ENCODE peak calls at places on chromosomes 12 and 14, in nine cellular contexts. D is fibroblast of pulmonary artery; E is CD8-positive, alpha-beta T cell; G is left ventricle myocardium inferior; X is cardiac fibroblast; N is brain microvascular endothelial cell; H is body of pancreas; J is upper lobe of right lung; U is fibroblast of lung. O is an unnamed sample.

GRCh38 chr14:51395361-51395849 is 155.4 kb downstream of the TMX1 start:
- DNase-seq in D (peak; percentile 82), X (peak; percentile 83), H (peak; percentile 30), J (no peak), U (peak; percentile 85), G (peak; percentile 65), E (no peak), N (peak; percentile 79), O (peak; percentile 70)

GRCh38 chr14:95876769-95877490 is at the start of gene TUNAR:
- DNase-seq in H (no peak), J (no peak), U (no peak), D (peak; percentile 14), E (no peak), G (no peak), N (no peak), X (no peak), O (no peak)

GRCh38 chr12:63915105-63915830 is 70.8 kb downstream of the SRGAP1 start:
- DNase-seq in D (peak; percentile 73), J (no peak), G (no peak), N (peak; percentile 84), H (no peak), E (no peak), U (peak; percentile 52), X (peak; percentile 68), O (peak; percentile 50)

GRCh38 chr14:57389646-57390036 is 745 bp upstream of the NAA30 start:
- DNase-seq in G (no peak), J (no peak), E (peak; percentile 2), N (no peak), D (no peak), U (no peak), H (peak; percentile 12), X (no peak), O (no peak)

GRCh38 chr12:52091869-52092268 is 12.4 kb downstream of the SMIM41 start:
- DNase-seq in G (no peak), N (no peak), U (no peak), J (peak; percentile 41), D (no peak), H (no peak), X (no peak), E (no peak), O (no peak)

GRCh38 chr12:107442593-107442992 is 243.0 kb upstream of the PWP1 start:
- DNase-seq in U (no peak), H (no peak), E (no peak), J (no peak), N (no peak), D (no peak), G (no peak), X (no peak), O (no peak)

GRCh38 chr12:1619599-1619998 is 9.4 kb upstream of the WNT5B start:
- DNase-seq in U (no peak), E (no peak), D (no peak), H (peak; percentile 21), J (peak; percentile 72), G (peak; percentile 54), X (no peak), N (no peak), O (no peak)

GRCh38 chr12:128755565-128755964 is 68.2 kb downstream of the SLC15A4 start:
- DNase-seq in G (no peak), N (no peak), X (no peak), H (no peak), E (no peak), D (no peak), J (no peak), U (no peak), O (no peak)

GRCh38 chr12:89936631-89937030 is 228.0 kb upstream of the ATP2B1 start:
- DNase-seq in H (no peak), J (no peak), U (no peak), X (no peak), D (no peak), G (no peak), E (no peak), N (no peak), O (no peak)

GRCh38 chr14:21431126-21431525 is 24.8 kb downstream of the CHD8 start:
- DNase-seq in H (no peak), N (no peak), E (no peak), G (no peak), X (no peak), J (no peak), D (no peak), U (no peak), O (no peak)

DNA sequence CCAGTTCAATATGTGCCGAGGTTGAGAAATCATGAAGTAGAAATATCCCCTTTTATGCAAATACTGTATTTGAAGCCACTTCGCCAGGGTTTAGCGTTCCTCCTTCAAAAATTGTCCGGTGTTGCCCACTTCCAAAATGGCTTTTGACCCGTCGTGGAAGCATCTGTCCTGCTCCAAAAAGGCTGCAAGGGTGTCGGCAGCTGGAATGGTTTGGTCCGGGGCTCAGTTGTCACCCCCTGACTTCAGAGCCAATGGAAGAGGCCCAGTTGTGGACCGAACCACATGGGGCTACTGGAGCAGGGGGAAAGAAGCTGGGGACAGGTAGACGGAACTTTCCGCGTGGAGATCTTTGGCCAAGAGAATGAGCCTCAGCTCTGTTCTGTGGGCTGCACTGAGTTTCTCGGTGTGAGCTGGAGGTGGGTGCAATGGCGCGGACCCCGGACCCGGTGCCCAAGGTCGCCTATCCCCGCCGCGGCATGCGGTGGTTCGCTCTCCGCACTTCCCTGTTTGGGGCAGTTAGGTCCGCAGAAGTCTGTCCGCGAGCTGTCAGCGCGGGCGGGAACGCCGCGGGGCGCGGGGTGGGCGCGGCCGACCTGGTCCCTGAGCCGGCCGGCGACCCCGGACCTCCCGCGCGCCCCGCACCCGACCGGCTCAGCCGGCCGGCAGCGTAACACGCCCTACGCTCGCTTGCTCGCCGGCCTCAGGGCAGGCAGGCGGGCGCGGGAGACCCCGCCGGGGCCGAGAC is at the start of gene ANKRD13A:
- DNase-seq in G (peak; percentile 89), H (peak; percentile 93), N (peak; percentile 88), J (peak; percentile 93), D (peak; percentile 97), U (peak; percentile 98), X (peak; percentile 98), E (peak; percentile 77), O (peak; percentile 89)
- H3K4me3 ChIP-seq in G (peak within 1 kb of the TSS; percentile 98), H (peak within 1 kb of the TSS; percentile 81), N (peak within 1 kb of the TSS; percentile 74), J (peak within 1 kb of the TSS; percentile 90), D (peak within 1 kb of the TSS; percentile 82), U (peak within 1 kb of the TSS; percentile 75), X (peak within 1 kb of the TSS; percentile 81), E (peak within 1 kb of the TSS; percentile 91), O (peak within 1 kb of the TSS; percentile 86)

DNA sequence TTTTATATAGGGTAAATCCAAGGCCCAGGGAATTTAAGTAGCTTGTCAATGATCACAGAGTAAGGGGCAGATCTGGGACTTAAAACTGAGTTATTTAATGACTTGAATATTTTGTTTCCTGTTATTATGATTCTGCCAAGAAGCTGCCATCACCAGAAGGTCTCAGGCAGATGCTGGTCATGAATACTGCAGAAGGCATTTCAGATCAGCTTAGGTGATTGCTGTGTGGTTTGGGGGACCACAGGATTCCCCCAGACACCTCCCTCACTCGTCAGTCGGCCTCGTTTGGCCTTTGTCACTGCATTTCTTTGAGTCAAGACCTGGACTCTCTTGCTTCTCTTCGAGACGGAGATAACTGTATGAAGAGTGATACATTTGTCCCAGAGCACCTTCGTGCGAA is 47.6 kb upstream of the EVL start:
- DNase-seq in E (no peak), H (no peak), N (no peak), U (peak; percentile 76), X (peak; percentile 59), J (no peak), D (peak; percentile 33), G (no peak), O (no peak)
- TF ChIP-seq CTCF in E (no peak), H (no peak), N (no peak), U (no peak), X (no peak), J (no peak), D (no peak), G (no peak), O (no peak)

DNA sequence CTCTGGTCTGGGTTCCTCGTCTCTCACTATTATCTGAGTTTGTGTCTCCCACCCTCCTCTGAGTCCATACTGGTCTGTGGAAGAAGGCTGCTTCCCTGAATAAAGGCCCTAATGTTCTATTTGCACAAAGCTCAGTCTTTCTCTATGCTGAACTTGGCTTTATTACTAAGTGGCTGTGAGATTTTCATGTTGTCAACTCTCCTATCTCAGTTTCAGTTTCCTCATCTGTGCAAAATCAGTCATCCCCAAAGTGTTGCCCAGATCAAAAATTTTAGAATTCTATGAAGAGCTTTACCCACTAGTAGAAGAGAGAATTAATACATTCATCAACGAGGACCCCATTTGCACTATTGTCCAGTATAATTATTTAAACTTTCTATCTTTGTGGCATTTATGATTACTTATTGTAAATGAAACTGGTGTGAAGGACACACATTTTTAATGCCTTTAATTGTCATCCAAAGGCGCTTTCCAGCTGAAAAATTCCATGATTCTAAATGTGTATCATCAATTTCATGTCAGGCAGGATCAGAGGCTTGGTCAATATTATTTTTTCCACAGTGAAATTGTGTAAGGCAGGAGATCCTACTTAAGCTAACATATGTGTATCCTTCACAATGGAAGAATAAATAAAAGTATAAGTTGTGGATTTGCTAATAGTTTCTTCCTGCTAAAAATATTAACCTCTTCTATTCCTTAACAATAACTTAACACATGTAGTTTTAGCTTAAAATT is 79.1 kb upstream of the EEA1 start:
- DNase-seq in H (no peak), J (no peak), U (no peak), G (no peak), X (no peak), E (no peak), N (no peak), D (no peak), O (no peak)
- H3K4me3 ChIP-seq in H (no peak overlapping the region), J (no peak overlapping the region), U (no peak overlapping the region), G (no peak overlapping the region), X (no peak overlapping the region), E (no peak overlapping the region), N (no peak overlapping the region), D (no peak overlapping the region), O (no peak overlapping the region)

GRCh38 chr12:132479938-132480619 is 9.9 kb upstream of the FBRSL1 start:
- DNase-seq in D (no peak), G (no peak), E (no peak), X (no peak), H (no peak), J (no peak), N (no peak), U (no peak), O (no peak)

GRCh38 chr12:132478433-132478803 is 11.5 kb upstream of the FBRSL1 start:
- DNase-seq in X (no peak), H (no peak), E (no peak), U (no peak), G (no peak), N (no peak), D (no peak), J (no peak), O (no peak)

GRCh38 chr12:132477703-132478432 is 12.1 kb upstream of the FBRSL1 start:
- DNase-seq in U (no peak), J (no peak), D (no peak), N (no peak), E (no peak), G (no peak), X (no peak), H (no peak), O (no peak)

GRCh38 chr12:132479291-132479690 is 10.7 kb upstream of the FBRSL1 start:
- DNase-seq in U (no peak), E (no peak), H (no peak), D (no peak), N (no peak), J (no peak), X (no peak), G (no peak), O (no peak)

DNA sequence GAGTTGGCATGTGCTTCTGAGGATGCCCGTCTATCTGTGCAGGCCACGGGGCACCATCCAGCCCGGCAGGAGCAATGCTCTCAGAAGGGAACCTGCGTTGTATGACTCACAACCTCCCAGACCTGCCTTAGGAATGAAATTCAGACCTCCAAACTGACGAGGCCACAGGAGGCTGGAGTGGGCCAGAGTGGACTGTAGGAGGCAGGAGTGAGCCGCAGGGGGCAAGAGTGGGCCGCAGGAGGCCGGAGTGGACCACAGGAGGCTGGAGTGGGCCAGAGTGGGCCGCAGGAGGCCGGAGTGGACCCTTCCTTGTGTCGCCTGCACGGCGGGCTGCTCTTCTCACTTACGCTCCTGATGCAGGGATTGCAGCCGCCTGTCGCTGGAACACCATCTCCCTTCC is 11.1 kb upstream of the FBRSL1 start:
- DNase-seq in X (no peak), U (no peak), G (no peak), E (no peak), J (no peak), D (no peak), N (no peak), H (no peak), O (no peak)
- TF ChIP-seq CTCF in X (peak; percentile 28), U (no peak), G (no peak), E (no peak), J (no peak), D (peak; percentile 11), N (peak; percentile 45), H (no peak), O (peak; percentile 14)